ENCODE peak calls at places on chromosomes 4 and X, in ten cellular contexts. W is K562, B is IMR-90, P is A549, X is tibial nerve, R is GM12878, H is Peyer's patch, J is suprapubic skin, E is HCT116, N is transverse colon. M is an unnamed sample.

GRCh38 chrX:112941209-112941788 is 100.7 kb upstream of the AMOT start:
- DNase-seq in W (no peak), B (peak; percentile 1), P (peak; percentile 0), X (no peak), R (peak; percentile 32), H (no peak), J (no peak), E (no peak), N (peak; percentile 8), M (no peak)

GRCh38 chr4:82500830-82501229 is 61.0 kb downstream of the TMEM150C start:
- DNase-seq in W (no peak), B (no peak), P (no peak), X (no peak), R (no peak), H (no peak), J (no peak), E (no peak), N (no peak), M (no peak)

GRCh38 chr4:6172093-6172926 is 28.0 kb downstream of the JAKMIP1 start:
- DNase-seq in W (no peak), B (no peak), P (no peak), X (no peak), R (no peak), H (no peak), J (no peak), E (no peak), N (no peak), M (no peak)

GRCh38 chr4:26028133-26028792 is 114.2 kb downstream of the SMIM20 start:
- DNase-seq in W (no peak), B (no peak), P (no peak), X (no peak), R (no peak), H (no peak), J (no peak), E (no peak), N (no peak), M (no peak)

GRCh38 chrX:22135994-22136684 is 104.0 kb downstream of the PHEX start:
- DNase-seq in W (peak; percentile 44), B (peak; percentile 60), P (peak; percentile 73), X (no peak), R (no peak), H (no peak), J (no peak), E (peak; percentile 16), N (no peak), M (peak; percentile 35)

GRCh38 chrX:40108084-40108958 is 10.6 kb upstream of the BCOR start:
- DNase-seq in W (no peak), B (no peak), P (peak; percentile 88), X (no peak), R (no peak), H (peak; percentile 78), J (no peak), E (no peak), N (peak; percentile 62), M (no peak)

GRCh38 chr4:149910177-149910576 is 94.5 kb upstream of the IQCM start:
- DNase-seq in W (no peak), B (no peak), P (no peak), X (no peak), R (no peak), H (no peak), J (no peak), E (no peak), N (no peak), M (no peak)

GRCh38 chrX:150690126-150690525 is 3.1 kb upstream of the MTMR1 start:
- DNase-seq in W (no peak), B (peak; percentile 92), P (peak; percentile 41), X (no peak), R (no peak), H (no peak), J (no peak), E (peak; percentile 39), N (no peak), M (peak; percentile 19)

GRCh38 chrX:45935408-45935807 is 609.8 kb downstream of the ZNF674 start:
- DNase-seq in W (no peak), B (no peak), P (no peak), X (no peak), R (no peak), H (no peak), J (no peak), E (no peak), N (no peak), M (no peak)

GRCh38 chrX:31297881-31298280 is 226.0 kb upstream of the FTHL17 start:
- DNase-seq in W (no peak), B (no peak), P (no peak), X (no peak), R (no peak), H (no peak), J (no peak), E (no peak), N (no peak), M (no peak)

GRCh38 chr4:151184523-151185458 is 85.4 kb downstream of the RPS3A start:
- DNase-seq in W (no peak), B (peak; percentile 89), P (peak; percentile 76), X (no peak), R (no peak), H (no peak), J (no peak), E (peak; percentile 44), N (no peak), M (no peak)

GRCh38 chrX:23373129-23373804 is 38.6 kb downstream of the PTCHD1 start:
- DNase-seq in W (no peak), B (peak; percentile 68), P (peak; percentile 3), X (no peak), R (no peak), H (no peak), J (no peak), E (no peak), N (no peak), M (no peak)

DNA sequence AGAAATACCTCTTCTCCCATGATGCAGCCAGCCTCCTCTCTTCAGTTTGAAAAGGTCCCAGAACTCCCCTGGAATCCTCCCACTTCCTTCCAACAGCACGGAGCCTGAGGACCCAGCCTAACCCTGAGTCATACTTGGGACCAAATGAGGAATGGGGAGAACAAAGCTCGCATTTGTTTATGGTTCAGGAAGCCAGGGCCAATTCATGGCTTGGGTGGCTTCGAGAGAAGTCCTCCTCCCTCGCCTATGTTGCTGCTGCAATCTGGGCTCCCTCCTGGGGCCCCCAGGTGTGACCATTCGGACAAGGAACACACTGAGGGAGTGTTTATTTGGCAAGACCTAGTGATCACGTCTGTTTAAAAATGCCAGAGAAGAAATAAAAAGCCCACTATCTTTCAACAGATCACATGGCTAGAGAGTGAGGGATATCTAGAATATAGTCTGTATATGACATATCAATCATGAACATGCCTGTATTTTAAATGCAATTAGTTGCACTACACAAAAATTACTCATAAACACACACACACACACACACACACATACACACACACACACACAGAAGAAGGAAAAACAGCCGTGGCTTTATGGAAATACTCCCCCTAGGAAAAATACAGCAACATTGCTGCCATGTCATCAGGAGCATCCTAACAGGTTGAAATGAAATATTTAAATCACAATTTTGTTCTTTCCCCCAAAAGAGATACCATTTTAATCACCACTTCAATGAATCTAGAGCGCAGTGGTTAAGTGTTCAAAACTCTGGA is 155.7 kb upstream of the MAP3K15 start:
- DNase-seq in W (no peak), B (peak; percentile 79), P (peak; percentile 87), X (peak; percentile 19), R (no peak), H (peak; percentile 56), J (peak; percentile 77), E (peak; percentile 79), N (peak; percentile 69), M (no peak)
- H3K4me3 ChIP-seq in W (no peak overlapping the region), B (no peak overlapping the region), P (peak overlapping the region; percentile 67), X (no peak overlapping the region), R (no peak overlapping the region), H (no peak overlapping the region), J (no peak overlapping the region), E (peak overlapping the region; percentile 67), N (peak overlapping the region; percentile 5), M (no peak overlapping the region)

GRCh38 chr4:184294734-184295133 is 77.1 kb upstream of the ENPP6 start:
- DNase-seq in W (no peak), B (no peak), P (no peak), X (no peak), R (no peak), H (no peak), J (no peak), E (no peak), N (no peak), M (no peak)

GRCh38 chr4:184293552-184293951 is 75.9 kb upstream of the ENPP6 start:
- DNase-seq in W (no peak), B (no peak), P (no peak), X (no peak), R (no peak), H (no peak), J (no peak), E (no peak), N (peak; percentile 37), M (peak; percentile 73)

GRCh38 chr4:184300816-184301215 is 83.1 kb upstream of the ENPP6 start:
- DNase-seq in W (no peak), B (no peak), P (no peak), X (no peak), R (no peak), H (no peak), J (no peak), E (no peak), N (no peak), M (no peak)

GRCh38 chr4:184295206-184295605 is 77.5 kb upstream of the ENPP6 start:
- DNase-seq in W (no peak), B (no peak), P (no peak), X (no peak), R (no peak), H (no peak), J (no peak), E (no peak), N (no peak), M (no peak)

DNA sequence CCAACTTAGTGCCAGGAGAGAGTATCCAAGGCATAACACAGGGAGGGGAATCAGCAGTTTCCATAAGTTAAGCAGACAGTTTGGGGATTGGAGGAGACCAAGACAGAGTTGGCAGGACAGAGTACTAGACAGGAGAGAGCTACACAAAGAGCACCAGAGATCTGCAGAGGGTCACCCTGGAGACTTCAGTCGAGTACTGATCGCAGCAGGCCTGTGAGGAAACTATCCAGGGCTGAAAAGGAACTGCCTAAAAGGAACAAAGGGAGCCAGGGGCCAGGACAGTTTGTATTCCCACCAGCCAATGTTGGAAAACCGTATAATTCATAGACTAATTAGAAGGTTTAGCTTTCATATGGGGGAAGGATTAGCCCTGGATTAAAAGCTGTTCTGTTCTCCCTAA is 80.6 kb upstream of the ENPP6 start:
- DNase-seq in W (no peak), B (no peak), P (no peak), X (no peak), R (no peak), H (no peak), J (no peak), E (no peak), N (no peak), M (no peak)
- TF ChIP-seq POLR2A in W (no peak), B (no peak), P (no peak), X (no peak), R (no peak), H (no peak), J (no peak), E (no peak), N (no peak), M (no peak)

GRCh38 chr4:85823295-85823694 is 348.3 kb downstream of the ARHGAP24 start:
- DNase-seq in W (no peak), B (peak; percentile 62), P (no peak), X (no peak), R (no peak), H (no peak), J (no peak), E (peak; percentile 27), N (no peak), M (no peak)
- H3K4me3 ChIP-seq in W (no peak overlapping the region), B (no peak overlapping the region), P (no peak overlapping the region), X (no peak overlapping the region), R (no peak overlapping the region), H (no peak overlapping the region), J (no peak overlapping the region), E (no peak overlapping the region), N (no peak overlapping the region), M (no peak overlapping the region)

GRCh38 chr4:170026253-170026991 is at the start of gene MFAP3L:
- DNase-seq in W (peak; percentile 94), B (peak; percentile 84), P (peak; percentile 80), X (peak; percentile 71), R (no peak), H (peak; percentile 91), J (peak; percentile 88), E (peak; percentile 75), N (peak; percentile 91), M (peak; percentile 87)
- TF ChIP-seq POLR2A in W (peak; percentile 61), B (no peak), P (no peak), X (peak; percentile 61), R (peak; percentile 58), H (peak; percentile 69), J (peak; percentile 58), E (peak; percentile 50), N (peak; percentile 68), M (peak; percentile 24)